ENCODE peak calls at places on chromosomes 7 and 10, in four cellular contexts. One of them, this sample, is unnamed.

GRCh38 chr10:78413294-78414055 is 379.8 kb downstream of the RPS24 start:
- DNase-seq in Ammon's horn: no peak
- DNase-seq in SHP77 treated with DMSO at 0.1 percent for 48 hours: no peak
- DNase-seq in CD4-positive, alpha-beta memory T cell: no peak
- DNase-seq in this sample: no peak

GRCh38 chr10:124211921-124212320 is 118.5 kb upstream of the CHST15 start:
- DNase-seq in Ammon's horn: no peak
- DNase-seq in SHP77 treated with DMSO at 0.1 percent for 48 hours: no peak
- DNase-seq in CD4-positive, alpha-beta memory T cell: no peak
- DNase-seq in this sample: no peak

GRCh38 chr7:134899729-134900128 is 86.6 kb upstream of the AGBL3 start:
- DNase-seq in CD4-positive, alpha-beta memory T cell: no peak
- DNase-seq in SHP77 treated with DMSO at 0.1 percent for 48 hours: no peak
- DNase-seq in Ammon's horn: no peak
- DNase-seq in this sample: no peak

GRCh38 chr10:72694476-72695369 is 2.8 kb downstream of the MCU start:
- DNase-seq in SHP77 treated with DMSO at 0.1 percent for 48 hours: no peak
- DNase-seq in CD4-positive, alpha-beta memory T cell: no peak
- DNase-seq in Ammon's horn: peak; percentile 56
- DNase-seq in this sample: no peak

GRCh38 chr7:49635800-49636199 is 137.6 kb upstream of the VWC2 start:
- DNase-seq in CD4-positive, alpha-beta memory T cell: no peak
- DNase-seq in SHP77 treated with DMSO at 0.1 percent for 48 hours: no peak
- DNase-seq in Ammon's horn: no peak
- DNase-seq in this sample: no peak

GRCh38 chr7:149284343-149284742 is 22.3 kb downstream of the ZNF783 start:
- DNase-seq in SHP77 treated with DMSO at 0.1 percent for 48 hours: peak; percentile 6
- DNase-seq in CD4-positive, alpha-beta memory T cell: peak; percentile 67
- DNase-seq in Ammon's horn: no peak
- DNase-seq in this sample: no peak

GRCh38 chr10:14800397-14800796 is 25.7 kb upstream of the FAM107B start:
- DNase-seq in SHP77 treated with DMSO at 0.1 percent for 48 hours: no peak
- DNase-seq in Ammon's horn: no peak
- DNase-seq in CD4-positive, alpha-beta memory T cell: no peak
- DNase-seq in this sample: no peak

GRCh38 chr10:116274141-116274861 is 1.3 kb upstream of the GFRA1 start:
- DNase-seq in CD4-positive, alpha-beta memory T cell: no peak
- DNase-seq in Ammon's horn: no peak
- DNase-seq in SHP77 treated with DMSO at 0.1 percent for 48 hours: no peak
- DNase-seq in this sample: no peak

GRCh38 chr7:36475371-36475770 is 85.7 kb downstream of the ANLN start:
- DNase-seq in SHP77 treated with DMSO at 0.1 percent for 48 hours: no peak
- DNase-seq in CD4-positive, alpha-beta memory T cell: no peak
- DNase-seq in Ammon's horn: no peak
- DNase-seq in this sample: no peak

GRCh38 chr10:69955211-69955805 is 97.3 kb upstream of the MACROH2A2 start:
- DNase-seq in SHP77 treated with DMSO at 0.1 percent for 48 hours: no peak
- DNase-seq in Ammon's horn: no peak
- DNase-seq in CD4-positive, alpha-beta memory T cell: no peak
- DNase-seq in this sample: no peak

GRCh38 chr7:17301491-17302101 is 3.1 kb downstream of the AHR start:
- DNase-seq in SHP77 treated with DMSO at 0.1 percent for 48 hours: peak; percentile 37
- DNase-seq in CD4-positive, alpha-beta memory T cell: peak; percentile 50
- DNase-seq in Ammon's horn: no peak
- DNase-seq in this sample: peak; percentile 26

GRCh38 chr10:5958680-5959079 is 18.7 kb downstream of the IL15RA start:
- DNase-seq in Ammon's horn: no peak
- DNase-seq in CD4-positive, alpha-beta memory T cell: no peak
- DNase-seq in SHP77 treated with DMSO at 0.1 percent for 48 hours: no peak
- DNase-seq in this sample: no peak

GRCh38 chr7:140049339-140050024 is 13.3 kb downstream of the PARP12 start:
- DNase-seq in Ammon's horn: no peak
- DNase-seq in SHP77 treated with DMSO at 0.1 percent for 48 hours: peak; percentile 7
- DNase-seq in CD4-positive, alpha-beta memory T cell: no peak
- DNase-seq in this sample: peak; percentile 39

GRCh38 chr10:8334631-8335030 is 280.1 kb downstream of the GATA3 start:
- DNase-seq in SHP77 treated with DMSO at 0.1 percent for 48 hours: no peak
- DNase-seq in CD4-positive, alpha-beta memory T cell: no peak
- DNase-seq in Ammon's horn: no peak
- DNase-seq in this sample: no peak

GRCh38 chr7:2692543-2692942 is 4.5 kb downstream of the AMZ1 start:
- DNase-seq in SHP77 treated with DMSO at 0.1 percent for 48 hours: no peak
- DNase-seq in CD4-positive, alpha-beta memory T cell: no peak
- DNase-seq in Ammon's horn: no peak
- DNase-seq in this sample: no peak

GRCh38 chr7:120996333-120996982 is 7.9 kb downstream of the CPED1 start:
- DNase-seq in Ammon's horn: peak; percentile 73
- DNase-seq in SHP77 treated with DMSO at 0.1 percent for 48 hours: no peak
- DNase-seq in CD4-positive, alpha-beta memory T cell: peak; percentile 66
- DNase-seq in this sample: peak; percentile 10

GRCh38 chr7:128407751-128408708 is 1.8 kb downstream of the IMPDH1 start:
- DNase-seq in CD4-positive, alpha-beta memory T cell: no peak
- DNase-seq in SHP77 treated with DMSO at 0.1 percent for 48 hours: no peak
- DNase-seq in Ammon's horn: no peak
- DNase-seq in this sample: no peak

GRCh38 chr7:35831208-35831607 is 30.4 kb downstream of the SEPTIN7 start:
- DNase-seq in SHP77 treated with DMSO at 0.1 percent for 48 hours: no peak
- DNase-seq in CD4-positive, alpha-beta memory T cell: no peak
- DNase-seq in Ammon's horn: no peak
- DNase-seq in this sample: no peak

GRCh38 chr10:26642896-26643653 is 54.4 kb upstream of the PDSS1 start:
- DNase-seq in CD4-positive, alpha-beta memory T cell: no peak
- DNase-seq in Ammon's horn: no peak
- DNase-seq in SHP77 treated with DMSO at 0.1 percent for 48 hours: no peak
- DNase-seq in this sample: no peak

GRCh38 chr7:50953303-50953702 is 170.6 kb upstream of the GRB10 start:
- DNase-seq in Ammon's horn: no peak
- DNase-seq in CD4-positive, alpha-beta memory T cell: no peak
- DNase-seq in SHP77 treated with DMSO at 0.1 percent for 48 hours: no peak
- DNase-seq in this sample: no peak

GRCh38 chr7:15937571-15937970 is 251.1 kb upstream of the MEOX2 start:
- DNase-seq in CD4-positive, alpha-beta memory T cell: no peak
- DNase-seq in Ammon's horn: no peak
- DNase-seq in SHP77 treated with DMSO at 0.1 percent for 48 hours: no peak
- DNase-seq in this sample: no peak

GRCh38 chr10:62082270-62082669 is 180.8 kb downstream of the ARID5B start:
- DNase-seq in Ammon's horn: no peak
- DNase-seq in CD4-positive, alpha-beta memory T cell: no peak
- DNase-seq in SHP77 treated with DMSO at 0.1 percent for 48 hours: no peak
- DNase-seq in this sample: no peak

GRCh38 chr10:103783686-103784085 is 71.7 kb downstream of the SH3PXD2A start:
- DNase-seq in Ammon's horn: peak; percentile 47
- DNase-seq in SHP77 treated with DMSO at 0.1 percent for 48 hours: no peak
- DNase-seq in CD4-positive, alpha-beta memory T cell: no peak
- DNase-seq in this sample: no peak

GRCh38 chr7:97025983-97026704 is 1.5 kb upstream of the DLX5 start:
- DNase-seq in CD4-positive, alpha-beta memory T cell: no peak
- DNase-seq in Ammon's horn: peak; percentile 35
- DNase-seq in SHP77 treated with DMSO at 0.1 percent for 48 hours: peak; percentile 63
- DNase-seq in this sample: no peak

GRCh38 chr7:86445285-86445684 is 198.4 kb upstream of the GRM3 start:
- DNase-seq in SHP77 treated with DMSO at 0.1 percent for 48 hours: no peak
- DNase-seq in CD4-positive, alpha-beta memory T cell: no peak
- DNase-seq in Ammon's horn: no peak
- DNase-seq in this sample: no peak

GRCh38 chr10:31148955-31149354 is 117.3 kb upstream of the ZNF438 start:
- DNase-seq in Ammon's horn: no peak
- DNase-seq in SHP77 treated with DMSO at 0.1 percent for 48 hours: no peak
- DNase-seq in CD4-positive, alpha-beta memory T cell: no peak
- DNase-seq in this sample: no peak

GRCh38 chr10:57905866-57906265 is 361.8 kb downstream of the IPMK start:
- DNase-seq in CD4-positive, alpha-beta memory T cell: no peak
- DNase-seq in SHP77 treated with DMSO at 0.1 percent for 48 hours: no peak
- DNase-seq in Ammon's horn: no peak
- DNase-seq in this sample: no peak

GRCh38 chr7:3280445-3280844 is 20.6 kb upstream of the SDK1 start:
- DNase-seq in CD4-positive, alpha-beta memory T cell: no peak
- DNase-seq in Ammon's horn: no peak
- DNase-seq in SHP77 treated with DMSO at 0.1 percent for 48 hours: no peak
- DNase-seq in this sample: no peak

GRCh38 chr10:114624941-114625780 is 32.9 kb downstream of the ABLIM1 start:
- DNase-seq in Ammon's horn: no peak
- DNase-seq in SHP77 treated with DMSO at 0.1 percent for 48 hours: no peak
- DNase-seq in CD4-positive, alpha-beta memory T cell: no peak
- DNase-seq in this sample: no peak

GRCh38 chr10:113959383-113959760 is 84.3 kb upstream of the ADRB1 start:
- DNase-seq in SHP77 treated with DMSO at 0.1 percent for 48 hours: peak; percentile 26
- DNase-seq in Ammon's horn: no peak
- DNase-seq in CD4-positive, alpha-beta memory T cell: no peak
- DNase-seq in this sample: peak; percentile 81

GRCh38 chr7:40986351-40986873 is 716.5 kb downstream of the INHBA start:
- DNase-seq in SHP77 treated with DMSO at 0.1 percent for 48 hours: peak; percentile 99
- DNase-seq in CD4-positive, alpha-beta memory T cell: no peak
- DNase-seq in Ammon's horn: no peak
- DNase-seq in this sample: peak; percentile 86

GRCh38 chr7:30241767-30242166 is 42.6 kb upstream of the ZNRF2 start:
- DNase-seq in CD4-positive, alpha-beta memory T cell: no peak
- DNase-seq in SHP77 treated with DMSO at 0.1 percent for 48 hours: no peak
- DNase-seq in Ammon's horn: no peak
- DNase-seq in this sample: no peak

GRCh38 chr7:55554055-55554454 is 18.2 kb downstream of the VOPP1 start:
- DNase-seq in Ammon's horn: no peak
- DNase-seq in SHP77 treated with DMSO at 0.1 percent for 48 hours: no peak
- DNase-seq in CD4-positive, alpha-beta memory T cell: no peak
- DNase-seq in this sample: no peak

GRCh38 chr7:21616796-21617436 is 74.1 kb downstream of the DNAH11 start:
- DNase-seq in Ammon's horn: no peak
- DNase-seq in CD4-positive, alpha-beta memory T cell: no peak
- DNase-seq in SHP77 treated with DMSO at 0.1 percent for 48 hours: no peak
- DNase-seq in this sample: no peak